ENCODE peak calls at places on chromosome 5, in four cellular contexts. One of them, this sample, is unnamed.

GRCh38 chr5:39869396-39869795 is 444.6 kb upstream of the DAB2 start:
- DNase-seq in SK-N-SH: no peak
- DNase-seq in stomach: no peak
- DNase-seq in HCT116: no peak
- DNase-seq in this sample: no peak

GRCh38 chr5:109996246-109996645 is 306.5 kb downstream of the MAN2A1 start:
- DNase-seq in SK-N-SH: no peak
- DNase-seq in HCT116: no peak
- DNase-seq in stomach: no peak
- DNase-seq in this sample: no peak

GRCh38 chr5:143177263-143177994 is 226.1 kb downstream of the NR3C1 start:
- DNase-seq in SK-N-SH: no peak
- DNase-seq in stomach: peak
- DNase-seq in HCT116: no peak
- DNase-seq in this sample: no peak

GRCh38 chr5:129271309-129271708 is 176.8 kb downstream of the ISOC1 start:
- DNase-seq in HCT116: peak
- DNase-seq in SK-N-SH: no peak
- DNase-seq in stomach: no peak
- DNase-seq in this sample: no peak

GRCh38 chr5:137217599-137218200 is 281.4 kb downstream of the SPOCK1 start:
- DNase-seq in SK-N-SH: no peak
- DNase-seq in HCT116: no peak
- DNase-seq in stomach: no peak
- DNase-seq in this sample: no peak

GRCh38 chr5:170504598-170505266 is 912 bp downstream of the KCNIP1 start:
- DNase-seq in SK-N-SH: no peak
- DNase-seq in stomach: no peak
- DNase-seq in HCT116: no peak
- DNase-seq in this sample: no peak

GRCh38 chr5:109917966-109918365 is 228.2 kb downstream of the MAN2A1 start:
- DNase-seq in HCT116: no peak
- DNase-seq in stomach: no peak
- DNase-seq in SK-N-SH: no peak
- DNase-seq in this sample: no peak

GRCh38 chr5:135013947-135014570 is 20.0 kb downstream of the PITX1 start:
- DNase-seq in stomach: peak
- DNase-seq in SK-N-SH: no peak
- DNase-seq in HCT116: no peak
- DNase-seq in this sample: peak

GRCh38 chr5:22968386-22968785 is 115.2 kb upstream of the CDH12 start:
- DNase-seq in SK-N-SH: no peak
- DNase-seq in stomach: no peak
- DNase-seq in HCT116: no peak
- DNase-seq in this sample: no peak

GRCh38 chr5:10949856-10950630 is 189.0 kb upstream of the DAP start:
- DNase-seq in SK-N-SH: no peak
- DNase-seq in HCT116: no peak
- DNase-seq in stomach: no peak
- DNase-seq in this sample: no peak

GRCh38 chr5:16869821-16870796 is 66.0 kb downstream of the MYO10 start:
- DNase-seq in stomach: no peak
- DNase-seq in SK-N-SH: no peak
- DNase-seq in HCT116: peak
- DNase-seq in this sample: no peak

GRCh38 chr5:91020065-91020800 is 362.9 kb downstream of the ARRDC3 start:
- DNase-seq in HCT116: no peak
- DNase-seq in stomach: no peak
- DNase-seq in SK-N-SH: no peak
- DNase-seq in this sample: no peak

GRCh38 chr5:66642538-66642937 is 46.3 kb downstream of the MAST4 start:
- DNase-seq in stomach: no peak
- DNase-seq in HCT116: no peak
- DNase-seq in SK-N-SH: no peak
- DNase-seq in this sample: no peak

GRCh38 chr5:106959447-106959846 is 711.3 kb downstream of the EFNA5 start:
- DNase-seq in stomach: peak
- DNase-seq in HCT116: peak
- DNase-seq in SK-N-SH: no peak
- DNase-seq in this sample: no peak

GRCh38 chr5:154002093-154002492 is 36.6 kb downstream of the FAM114A2 start:
- DNase-seq in SK-N-SH: no peak
- DNase-seq in HCT116: no peak
- DNase-seq in stomach: no peak
- DNase-seq in this sample: no peak

GRCh38 chr5:61779743-61780142 is 447.7 kb downstream of the ZSWIM6 start:
- DNase-seq in SK-N-SH: no peak
- DNase-seq in HCT116: no peak
- DNase-seq in stomach: no peak
- DNase-seq in this sample: no peak

GRCh38 chr5:14895301-14895700 is 23.7 kb upstream of the ANKH start:
- DNase-seq in stomach: no peak
- DNase-seq in SK-N-SH: no peak
- DNase-seq in HCT116: no peak
- DNase-seq in this sample: no peak

GRCh38 chr5:140358738-140359310 is 1.2 kb upstream of the SLC4A9 start:
- DNase-seq in stomach: no peak
- DNase-seq in HCT116: no peak
- DNase-seq in SK-N-SH: peak
- DNase-seq in this sample: no peak

GRCh38 chr5:96928931-96929708 is 6.8 kb upstream of the LNPEP start:
- DNase-seq in stomach: no peak
- DNase-seq in HCT116: no peak
- DNase-seq in SK-N-SH: no peak
- DNase-seq in this sample: no peak

GRCh38 chr5:173764321-173765029 is 123.7 kb upstream of the CPEB4 start:
- DNase-seq in SK-N-SH: no peak
- DNase-seq in HCT116: peak
- DNase-seq in stomach: peak
- DNase-seq in this sample: peak

GRCh38 chr5:28517691-28518090 is 1479.3 kb upstream of the CDH9 start:
- DNase-seq in HCT116: no peak
- DNase-seq in SK-N-SH: no peak
- DNase-seq in stomach: no peak
- DNase-seq in this sample: no peak

GRCh38 chr5:1118231-1118698 is 6.4 kb upstream of the SLC12A7 start:
- DNase-seq in stomach: no peak
- DNase-seq in HCT116: no peak
- DNase-seq in SK-N-SH: no peak
- DNase-seq in this sample: no peak

GRCh38 chr5:1707467-1707866 is 92.2 kb downstream of the MRPL36 start:
- DNase-seq in stomach: no peak
- DNase-seq in SK-N-SH: no peak
- DNase-seq in HCT116: no peak
- DNase-seq in this sample: no peak

GRCh38 chr5:9661316-9662015 is 31.3 kb upstream of the TAS2R1 start:
- DNase-seq in SK-N-SH: no peak
- DNase-seq in stomach: no peak
- DNase-seq in HCT116: no peak
- DNase-seq in this sample: no peak

GRCh38 chr5:93874080-93874479 is 132.7 kb upstream of the POU5F2 start:
- DNase-seq in SK-N-SH: no peak
- DNase-seq in HCT116: no peak
- DNase-seq in stomach: no peak
- DNase-seq in this sample: no peak

GRCh38 chr5:71586941-71587708 is at the start of gene MCCC2:
- DNase-seq in HCT116: peak
- DNase-seq in stomach: peak
- DNase-seq in SK-N-SH: peak
- DNase-seq in this sample: peak

GRCh38 chr5:71591100-71591499 is 4.0 kb downstream of the MCCC2 start:
- DNase-seq in SK-N-SH: no peak
- DNase-seq in HCT116: no peak
- DNase-seq in stomach: no peak
- DNase-seq in this sample: no peak

GRCh38 chr5:71587709-71588532 is 781 bp downstream of the MCCC2 start:
- DNase-seq in HCT116: no peak
- DNase-seq in SK-N-SH: peak
- DNase-seq in stomach: no peak
- DNase-seq in this sample: no peak

GRCh38 chr5:71588533-71588885 is 1.4 kb downstream of the MCCC2 start:
- DNase-seq in SK-N-SH: no peak
- DNase-seq in stomach: no peak
- DNase-seq in HCT116: no peak
- DNase-seq in this sample: no peak

GRCh38 chr5:71589903-71590302 is 2.8 kb downstream of the MCCC2 start:
- DNase-seq in HCT116: no peak
- DNase-seq in SK-N-SH: no peak
- DNase-seq in stomach: no peak
- DNase-seq in this sample: no peak
- H3K27ac ChIP-seq in HCT116: no peak
- H3K27ac ChIP-seq in SK-N-SH: no peak
- H3K27ac ChIP-seq in stomach: no peak
- H3K27ac ChIP-seq in this sample: no peak

DNA sequence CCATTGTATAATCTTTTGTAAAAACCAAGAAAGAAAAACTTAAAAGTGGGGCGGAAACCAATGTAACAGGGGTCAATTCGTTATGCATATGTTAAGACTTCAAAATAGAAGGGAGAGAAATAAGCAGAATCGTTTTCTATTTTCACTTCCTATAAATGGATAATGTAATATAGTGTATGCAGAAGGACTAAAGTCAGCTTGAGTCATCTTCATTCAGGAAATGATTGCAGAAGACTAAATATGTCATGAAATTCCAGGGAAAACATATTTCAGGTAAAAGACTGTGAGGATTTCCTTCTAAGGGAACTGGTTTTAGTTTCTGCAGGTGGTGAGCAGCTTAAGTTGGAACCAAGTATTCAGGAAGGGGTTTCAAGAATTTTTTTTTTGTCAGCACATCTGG is 753.3 kb downstream of the IRX1 start:
- DNase-seq in SK-N-SH: no peak
- DNase-seq in HCT116: no peak
- DNase-seq in stomach: no peak
- DNase-seq in this sample: no peak
- H3K4me3 ChIP-seq in SK-N-SH: no peak
- H3K4me3 ChIP-seq in HCT116: no peak
- H3K4me3 ChIP-seq in stomach: no peak
- H3K4me3 ChIP-seq in this sample: no peak

GRCh38 chr5:139079969-139080368 is 118.2 kb downstream of the SIL1 start:
- DNase-seq in HCT116: no peak
- DNase-seq in SK-N-SH: no peak
- DNase-seq in stomach: no peak
- DNase-seq in this sample: no peak
- TF ChIP-seq POLR2AphosphoS5 in HCT116: no peak
- TF ChIP-seq POLR2AphosphoS5 in SK-N-SH: no peak
- TF ChIP-seq POLR2AphosphoS5 in stomach: no peak
- TF ChIP-seq POLR2AphosphoS5 in this sample: no peak

GRCh38 chr5:72293495-72294055 is 26.5 kb downstream of the MRPS27 start:
- DNase-seq in stomach: no peak
- DNase-seq in SK-N-SH: no peak
- DNase-seq in HCT116: no peak
- DNase-seq in this sample: no peak

GRCh38 chr5:72292411-72292810 is 27.6 kb downstream of the MRPS27 start:
- DNase-seq in HCT116: no peak
- DNase-seq in stomach: no peak
- DNase-seq in SK-N-SH: no peak
- DNase-seq in this sample: no peak

GRCh38 chr5:72288923-72289322 is 31.1 kb downstream of the MRPS27 start:
- DNase-seq in SK-N-SH: no peak
- DNase-seq in HCT116: no peak
- DNase-seq in stomach: no peak
- DNase-seq in this sample: no peak

GRCh38 chr5:72291601-72292000 is 28.4 kb downstream of the MRPS27 start:
- DNase-seq in HCT116: no peak
- DNase-seq in SK-N-SH: no peak
- DNase-seq in stomach: no peak
- DNase-seq in this sample: no peak

DNA sequence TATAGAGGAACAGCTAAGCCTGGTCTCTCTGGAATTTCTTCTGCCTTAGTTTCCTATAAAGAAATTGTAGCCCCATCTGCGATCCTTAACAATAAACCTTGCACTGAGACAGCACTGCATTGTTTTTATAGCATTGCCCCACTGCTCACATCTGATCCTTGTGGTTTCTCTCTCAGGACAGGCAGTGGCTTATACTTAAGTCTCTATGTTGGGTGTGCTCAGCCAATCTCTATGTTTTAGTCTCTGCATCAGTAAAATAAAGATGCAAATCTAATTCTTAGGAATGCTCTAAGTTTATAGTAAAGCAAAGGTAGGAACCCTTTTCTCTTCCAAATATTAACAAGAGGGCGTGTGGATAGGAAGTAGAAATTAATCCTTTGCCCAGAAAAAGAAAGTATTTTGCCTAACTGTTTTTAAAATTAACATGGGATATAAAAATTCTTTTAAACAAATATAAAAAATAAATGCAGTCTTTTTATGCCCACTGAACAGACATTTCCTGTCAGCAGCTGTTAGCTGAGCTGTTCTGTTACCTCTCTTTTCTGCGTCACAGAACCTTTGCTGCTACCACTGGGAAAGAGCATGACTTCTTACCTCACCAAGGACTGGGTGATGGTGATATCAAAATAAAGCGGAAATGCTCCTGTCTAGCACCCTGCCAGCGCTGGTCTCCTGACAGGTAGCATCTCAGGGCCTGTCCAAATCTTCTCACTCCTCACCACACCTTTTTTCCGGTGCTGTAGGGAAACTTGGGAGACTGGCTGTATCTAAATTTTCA is 29.5 kb downstream of the MRPS27 start:
- DNase-seq in HCT116: no peak
- DNase-seq in stomach: no peak
- DNase-seq in SK-N-SH: no peak
- DNase-seq in this sample: no peak
- H3K27ac ChIP-seq in HCT116: no peak
- H3K27ac ChIP-seq in stomach: no peak
- H3K27ac ChIP-seq in SK-N-SH: no peak
- H3K27ac ChIP-seq in this sample: no peak

GRCh38 chr5:179906294-179906794 is 1.4 kb downstream of the TBC1D9B start:
- DNase-seq in stomach: no peak
- DNase-seq in SK-N-SH: no peak
- DNase-seq in HCT116: no peak
- DNase-seq in this sample: no peak
- H3K4me3 ChIP-seq in stomach: peak
- H3K4me3 ChIP-seq in SK-N-SH: peak
- H3K4me3 ChIP-seq in HCT116: peak
- H3K4me3 ChIP-seq in this sample: peak

DNA sequence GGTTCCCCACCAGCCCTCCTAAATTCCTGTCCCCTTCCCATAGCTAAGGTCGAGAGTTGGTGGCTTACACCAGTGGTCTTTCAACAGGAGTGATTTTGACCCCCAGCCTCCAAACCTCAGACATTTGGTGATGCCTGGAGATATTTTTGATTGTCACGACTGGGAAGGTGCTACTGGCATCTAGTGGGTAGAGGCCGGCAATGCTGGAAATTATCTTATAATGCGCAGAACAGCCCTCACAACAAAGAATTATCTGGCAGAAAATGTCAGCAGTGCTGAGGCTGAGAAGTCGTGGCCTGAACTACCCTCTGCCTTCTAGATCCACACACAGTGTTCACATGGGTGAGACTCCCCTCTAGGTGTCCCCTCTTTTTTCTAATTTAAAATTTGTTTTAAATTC is 69.6 kb downstream of the IL31RA start:
- DNase-seq in stomach: no peak
- DNase-seq in HCT116: no peak
- DNase-seq in SK-N-SH: no peak
- DNase-seq in this sample: peak
- TF ChIP-seq POLR2AphosphoS5 in stomach: no peak
- TF ChIP-seq POLR2AphosphoS5 in HCT116: no peak
- TF ChIP-seq POLR2AphosphoS5 in SK-N-SH: no peak
- TF ChIP-seq POLR2AphosphoS5 in this sample: no peak

GRCh38 chr5:56356121-56356875 is 123.2 kb upstream of the ANKRD55 start:
- DNase-seq in HCT116: no peak
- DNase-seq in SK-N-SH: no peak
- DNase-seq in stomach: no peak
- DNase-seq in this sample: no peak
- H3K27ac ChIP-seq in HCT116: no peak
- H3K27ac ChIP-seq in SK-N-SH: no peak
- H3K27ac ChIP-seq in stomach: peak
- H3K27ac ChIP-seq in this sample: no peak